ENCODE peak calls at places on chromosomes 3 and 15, in seven cellular contexts. One of them, this sample, is unnamed.

GRCh38 chr15:63353887-63354286 is 27.8 kb downstream of the CA12 start:
- DNase-seq in upper lobe of left lung: no peak
- DNase-seq in skeletal muscle cell: no peak
- DNase-seq in activated CD4-positive, alpha-beta T cell treated with anti-CD3 and anti-CD28 coated beads, Interleukin-2, amount 10 ng/mL, durations not matched to agents 7 days and 5 days: no peak
- DNase-seq in GM18507: no peak
- DNase-seq in heart left ventricle: no peak
- DNase-seq in HEK293T: no peak
- DNase-seq in this sample: no peak

GRCh38 chr15:23566070-23567050 is 886 bp downstream of the MKRN3 start:
- DNase-seq in upper lobe of left lung: no peak
- DNase-seq in skeletal muscle cell: no peak
- DNase-seq in activated CD4-positive, alpha-beta T cell treated with anti-CD3 and anti-CD28 coated beads, Interleukin-2, amount 10 ng/mL, durations not matched to agents 7 days and 5 days: peak; percentile 34
- DNase-seq in GM18507: no peak
- DNase-seq in heart left ventricle: no peak
- DNase-seq in HEK293T: no peak
- DNase-seq in this sample: peak; percentile 67

GRCh38 chr3:190017575-190018288 is 103.0 kb downstream of the P3H2 start:
- DNase-seq in upper lobe of left lung: no peak
- DNase-seq in skeletal muscle cell: peak; percentile 65
- DNase-seq in activated CD4-positive, alpha-beta T cell treated with anti-CD3 and anti-CD28 coated beads, Interleukin-2, amount 10 ng/mL, durations not matched to agents 7 days and 5 days: no peak
- DNase-seq in GM18507: no peak
- DNase-seq in heart left ventricle: no peak
- DNase-seq in HEK293T: peak; percentile 12
- DNase-seq in this sample: no peak

GRCh38 chr3:39234705-39235104 is 42.3 kb upstream of the XIRP1 start:
- DNase-seq in upper lobe of left lung: no peak
- DNase-seq in skeletal muscle cell: no peak
- DNase-seq in activated CD4-positive, alpha-beta T cell treated with anti-CD3 and anti-CD28 coated beads, Interleukin-2, amount 10 ng/mL, durations not matched to agents 7 days and 5 days: peak; percentile 59
- DNase-seq in GM18507: no peak
- DNase-seq in heart left ventricle: no peak
- DNase-seq in HEK293T: no peak
- DNase-seq in this sample: no peak

GRCh38 chr3:176631175-176631574 is 566.1 kb downstream of the TBL1XR1 start:
- DNase-seq in upper lobe of left lung: no peak
- DNase-seq in skeletal muscle cell: no peak
- DNase-seq in activated CD4-positive, alpha-beta T cell treated with anti-CD3 and anti-CD28 coated beads, Interleukin-2, amount 10 ng/mL, durations not matched to agents 7 days and 5 days: no peak
- DNase-seq in GM18507: no peak
- DNase-seq in heart left ventricle: no peak
- DNase-seq in HEK293T: no peak
- DNase-seq in this sample: no peak

GRCh38 chr3:124230928-124231456 is 239.1 kb upstream of the ROPN1 start:
- DNase-seq in upper lobe of left lung: no peak
- DNase-seq in skeletal muscle cell: no peak
- DNase-seq in activated CD4-positive, alpha-beta T cell treated with anti-CD3 and anti-CD28 coated beads, Interleukin-2, amount 10 ng/mL, durations not matched to agents 7 days and 5 days: no peak
- DNase-seq in GM18507: no peak
- DNase-seq in heart left ventricle: no peak
- DNase-seq in HEK293T: no peak
- DNase-seq in this sample: no peak

GRCh38 chr3:115293321-115293720 is 146.2 kb upstream of the ZBTB20 start:
- DNase-seq in upper lobe of left lung: no peak
- DNase-seq in skeletal muscle cell: no peak
- DNase-seq in activated CD4-positive, alpha-beta T cell treated with anti-CD3 and anti-CD28 coated beads, Interleukin-2, amount 10 ng/mL, durations not matched to agents 7 days and 5 days: no peak
- DNase-seq in GM18507: no peak
- DNase-seq in heart left ventricle: no peak
- DNase-seq in HEK293T: no peak
- DNase-seq in this sample: no peak

GRCh38 chr3:148789156-148789555 is 38.5 kb upstream of the CPB1 start:
- DNase-seq in upper lobe of left lung: no peak
- DNase-seq in skeletal muscle cell: peak; percentile 86
- DNase-seq in activated CD4-positive, alpha-beta T cell treated with anti-CD3 and anti-CD28 coated beads, Interleukin-2, amount 10 ng/mL, durations not matched to agents 7 days and 5 days: no peak
- DNase-seq in GM18507: no peak
- DNase-seq in heart left ventricle: no peak
- DNase-seq in HEK293T: peak; percentile 31
- DNase-seq in this sample: no peak

GRCh38 chr15:72231847-72232461 is 964 bp upstream of the PKM start:
- DNase-seq in upper lobe of left lung: peak; percentile 67
- DNase-seq in skeletal muscle cell: peak; percentile 41
- DNase-seq in activated CD4-positive, alpha-beta T cell treated with anti-CD3 and anti-CD28 coated beads, Interleukin-2, amount 10 ng/mL, durations not matched to agents 7 days and 5 days: peak; percentile 71
- DNase-seq in GM18507: no peak
- DNase-seq in heart left ventricle: peak; percentile 38
- DNase-seq in HEK293T: no peak
- DNase-seq in this sample: no peak

GRCh38 chr15:68796576-68796975 is 24.1 kb downstream of the ANP32A start:
- DNase-seq in upper lobe of left lung: no peak
- DNase-seq in skeletal muscle cell: no peak
- DNase-seq in activated CD4-positive, alpha-beta T cell treated with anti-CD3 and anti-CD28 coated beads, Interleukin-2, amount 10 ng/mL, durations not matched to agents 7 days and 5 days: no peak
- DNase-seq in GM18507: no peak
- DNase-seq in heart left ventricle: no peak
- DNase-seq in HEK293T: no peak
- DNase-seq in this sample: no peak

GRCh38 chr15:63067976-63068743 is 25.6 kb downstream of the TPM1 start:
- DNase-seq in upper lobe of left lung: no peak
- DNase-seq in skeletal muscle cell: no peak
- DNase-seq in activated CD4-positive, alpha-beta T cell treated with anti-CD3 and anti-CD28 coated beads, Interleukin-2, amount 10 ng/mL, durations not matched to agents 7 days and 5 days: no peak
- DNase-seq in GM18507: no peak
- DNase-seq in heart left ventricle: no peak
- DNase-seq in HEK293T: no peak
- DNase-seq in this sample: no peak

GRCh38 chr3:48247401-48247807 is 6.5 kb downstream of the ZNF589 start:
- DNase-seq in upper lobe of left lung: no peak
- DNase-seq in skeletal muscle cell: no peak
- DNase-seq in activated CD4-positive, alpha-beta T cell treated with anti-CD3 and anti-CD28 coated beads, Interleukin-2, amount 10 ng/mL, durations not matched to agents 7 days and 5 days: no peak
- DNase-seq in GM18507: no peak
- DNase-seq in heart left ventricle: no peak
- DNase-seq in HEK293T: no peak
- DNase-seq in this sample: no peak